ENCODE peak calls at places on chromosomes 7 and 10, in six cellular contexts. K is spleen, S is mesothelial cell of epicardium, G is GM12865, C is A549, U is cardiac fibroblast. N is an unnamed sample.

GRCh38 chr7:100166317-100166940 is 2.0 kb downstream of the GAL3ST4 start:
- DNase-seq in K (no peak), S (no peak), G (no peak), C (no peak), U (no peak), N (no peak)

GRCh38 chr10:107618461-107619093 is 454.1 kb upstream of the SORCS1 start:
- DNase-seq in K (no peak), S (no peak), G (no peak), C (no peak), U (no peak), N (no peak)

GRCh38 chr10:3782099-3782455 is 2.9 kb downstream of the KLF6 start:
- DNase-seq in K (no peak), S (no peak), G (peak), C (no peak), U (peak), N (no peak)

GRCh38 chr10:123962756-123963469 is 71.3 kb upstream of the CPXM2 start:
- DNase-seq in K (no peak), S (no peak), G (no peak), C (no peak), U (no peak), N (no peak)

GRCh38 chr10:100043796-100044195 is 34.0 kb upstream of the DNMBP start:
- DNase-seq in K (no peak), S (no peak), G (no peak), C (no peak), U (peak), N (no peak)

GRCh38 chr7:32126843-32127242 is 56.6 kb upstream of the PDE1C start:
- DNase-seq in K (no peak), S (no peak), G (no peak), C (no peak), U (no peak), N (no peak)

GRCh38 chr7:86644282-86645173 is 819 bp downstream of the GRM3 start:
- DNase-seq in K (no peak), S (no peak), G (no peak), C (no peak), U (no peak), N (peak)

GRCh38 chr10:6014241-6014761 is 37.0 kb upstream of the IL15RA start:
- DNase-seq in K (no peak), S (no peak), G (peak), C (peak), U (peak), N (peak)

GRCh38 chr10:84429926-84430520 is 101.6 kb downstream of the CCSER2 start:
- DNase-seq in K (peak), S (no peak), G (peak), C (peak), U (peak), N (peak)

GRCh38 chr10:17831326-17831725 is 22.2 kb downstream of the MRC1 start:
- DNase-seq in K (no peak), S (no peak), G (no peak), C (no peak), U (no peak), N (no peak)

DNA sequence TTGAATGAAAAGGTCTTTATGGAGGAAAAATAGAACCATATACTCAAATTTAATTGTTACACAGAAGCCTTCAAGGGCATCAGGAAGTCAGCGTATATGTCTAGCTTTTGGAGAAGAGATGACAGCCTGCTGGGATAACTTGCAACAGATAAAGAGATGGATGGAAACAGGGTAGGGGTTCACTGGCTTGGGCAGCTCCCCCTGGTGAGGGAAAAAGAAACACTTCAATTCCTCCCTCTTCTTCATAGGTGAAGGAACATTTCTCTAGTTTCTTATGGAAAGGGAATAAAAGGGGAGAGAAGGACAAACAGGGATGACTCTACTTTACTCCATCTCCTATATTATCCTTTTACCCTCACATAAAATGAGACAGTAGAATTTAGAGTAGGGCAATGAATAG is 635.7 kb downstream of the PHTF2 start:
- DNase-seq in K (no peak), S (no peak), G (no peak), C (no peak), U (no peak), N (peak)
- TF ChIP-seq CTCF in K (no peak), S (no peak), G (no peak), C (no peak), U (no peak), N (no peak)

GRCh38 chr10:51955696-51956095 is 256.3 kb upstream of the CSTF2T start:
- DNase-seq in K (no peak), S (no peak), G (no peak), C (no peak), U (no peak), N (no peak)

GRCh38 chr10:51961401-51961800 is 262.0 kb upstream of the CSTF2T start:
- DNase-seq in K (no peak), S (no peak), G (no peak), C (no peak), U (no peak), N (no peak)

GRCh38 chr10:51951601-51952000 is 252.2 kb upstream of the CSTF2T start:
- DNase-seq in K (no peak), S (no peak), G (no peak), C (no peak), U (no peak), N (no peak)

GRCh38 chr10:51960494-51960895 is 261.1 kb upstream of the CSTF2T start:
- DNase-seq in K (no peak), S (no peak), G (peak), C (peak), U (peak), N (no peak)

DNA sequence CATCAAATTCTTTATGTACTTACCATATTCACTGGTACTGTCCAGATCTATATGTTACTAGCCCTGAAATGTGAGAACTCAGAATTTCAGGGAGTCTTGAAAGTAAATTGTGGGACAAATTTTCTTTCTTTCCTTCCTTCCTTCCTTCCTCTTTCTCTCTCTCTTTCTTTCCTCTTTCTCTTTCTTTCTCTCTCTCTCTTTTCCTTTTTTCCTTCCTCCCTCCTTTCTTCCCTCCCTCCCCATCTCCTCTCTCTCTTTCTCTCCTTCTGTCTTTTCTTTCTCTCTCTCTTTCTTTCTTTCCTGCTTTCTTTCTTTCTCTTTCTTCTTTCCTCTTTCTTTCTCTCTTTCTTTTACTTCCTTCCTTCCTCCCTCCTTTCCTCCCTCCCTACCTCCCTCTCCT is 257.4 kb upstream of the CSTF2T start:
- DNase-seq in K (no peak), S (no peak), G (no peak), C (no peak), U (no peak), N (no peak)
- TF ChIP-seq CTCF in K (no peak), S (no peak), G (no peak), C (no peak), U (no peak), N (no peak)

GRCh38 chr7:23072043-23072442 is 33.5 kb upstream of the KLHL7 start:
- DNase-seq in K (no peak), S (no peak), G (no peak), C (no peak), U (peak), N (no peak)
- TF ChIP-seq CTCF in K (no peak), S (no peak), G (no peak), C (peak), U (peak), N (no peak)

GRCh38 chr7:44461387-44461786 is 29.1 kb downstream of the NUDCD3 start:
- DNase-seq in K (no peak), S (no peak), G (peak), C (no peak), U (peak), N (no peak)

GRCh38 chr7:44460325-44460724 is 30.1 kb downstream of the NUDCD3 start:
- DNase-seq in K (no peak), S (no peak), G (peak), C (no peak), U (no peak), N (no peak)

GRCh38 chr7:44466300-44467216 is 23.9 kb downstream of the NUDCD3 start:
- DNase-seq in K (no peak), S (no peak), G (no peak), C (no peak), U (peak), N (no peak)

GRCh38 chr7:44465490-44465889 is 25.0 kb downstream of the NUDCD3 start:
- DNase-seq in K (no peak), S (no peak), G (no peak), C (no peak), U (no peak), N (no peak)

DNA sequence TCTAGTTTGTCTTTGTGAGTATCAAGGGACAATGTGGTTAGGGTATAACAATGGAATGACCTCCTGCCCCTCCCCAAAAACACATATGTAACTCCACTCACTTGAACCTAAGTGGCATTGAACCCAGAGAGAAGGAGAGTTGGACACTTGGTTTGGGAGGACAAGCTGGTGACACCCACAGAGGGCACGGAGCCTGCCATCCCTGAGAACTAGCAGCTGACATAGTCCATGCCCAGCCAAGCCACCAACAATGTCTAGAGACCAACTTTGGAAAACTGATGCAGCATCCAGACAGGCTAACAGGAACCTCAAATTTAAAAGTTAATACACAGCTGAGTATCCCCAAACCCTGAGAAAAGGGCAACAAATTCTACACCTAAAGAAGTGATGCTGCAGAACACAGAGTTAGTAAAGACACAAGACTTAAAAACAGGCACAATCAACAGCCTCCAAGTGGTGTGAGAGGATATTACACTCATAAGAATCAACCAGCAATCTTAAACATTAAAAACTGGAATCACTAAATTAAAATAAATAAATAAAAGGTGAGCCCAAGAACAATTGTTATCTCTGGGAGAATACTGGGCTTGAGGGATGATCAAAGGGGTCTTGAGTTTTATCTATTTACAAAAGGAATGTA is 27.2 kb downstream of the NUDCD3 start:
- DNase-seq in K (no peak), S (no peak), G (peak), C (peak), U (peak), N (no peak)
- TF ChIP-seq CTCF in K (no peak), S (peak), G (peak), C (peak), U (peak), N (peak)

DNA sequence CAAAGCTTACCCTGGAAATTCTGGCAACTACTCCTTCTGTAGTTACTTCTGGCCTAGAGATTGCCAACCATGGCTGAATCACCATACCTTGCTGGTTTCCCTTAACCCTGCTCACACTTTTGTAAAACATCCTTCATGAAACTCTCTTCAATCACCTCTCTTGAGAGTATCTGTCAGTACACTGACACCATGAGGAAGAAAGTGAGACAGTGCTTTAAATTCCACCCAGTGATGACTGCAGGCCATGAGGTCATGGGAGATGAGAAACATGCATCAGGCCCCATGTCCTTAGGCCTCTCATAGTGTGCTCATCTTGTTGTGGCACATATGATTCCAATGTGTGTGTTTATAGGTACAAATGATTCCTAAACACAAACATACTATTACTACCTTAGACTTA is 24.6 kb upstream of the NAMPT start:
- DNase-seq in K (no peak), S (no peak), G (no peak), C (no peak), U (no peak), N (no peak)
- TF ChIP-seq CTCF in K (no peak), S (no peak), G (no peak), C (no peak), U (no peak), N (no peak)

DNA sequence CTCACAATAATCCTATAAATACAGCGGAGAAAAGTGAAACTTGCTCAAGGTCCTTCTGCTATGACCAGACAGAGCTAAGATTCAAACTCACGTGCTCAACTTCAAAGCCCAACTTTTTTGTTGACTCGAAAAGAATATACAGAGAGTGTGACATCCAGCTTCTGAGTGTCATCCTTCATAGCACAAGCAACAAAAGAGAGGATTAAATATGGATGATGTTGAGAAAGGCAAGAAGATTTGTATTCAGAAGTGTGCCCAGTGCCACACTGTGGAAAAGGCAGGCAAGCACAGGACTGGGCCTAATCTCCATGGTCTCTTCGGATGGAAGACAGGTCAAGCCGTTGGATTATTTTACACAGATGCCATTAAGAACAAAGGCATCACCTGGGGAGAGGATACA is 2.1 kb upstream of the FAM3C start:
- DNase-seq in K (no peak), S (no peak), G (no peak), C (no peak), U (no peak), N (no peak)
- TF ChIP-seq CTCF in K (no peak), S (no peak), G (no peak), C (peak), U (no peak), N (no peak)

GRCh38 chr10:35605191-35605590 is at the start of gene GJD4:
- DNase-seq in K (no peak), S (no peak), G (no peak), C (no peak), U (no peak), N (no peak)

GRCh38 chr10:35598379-35598778 is 6.8 kb upstream of the GJD4 start:
- DNase-seq in K (no peak), S (no peak), G (no peak), C (no peak), U (peak), N (no peak)

GRCh38 chr10:35595106-35595505 is 10.0 kb upstream of the GJD4 start:
- DNase-seq in K (no peak), S (no peak), G (no peak), C (no peak), U (no peak), N (no peak)

GRCh38 chr10:35594115-35594849 is 10.9 kb upstream of the GJD4 start:
- DNase-seq in K (no peak), S (no peak), G (no peak), C (no peak), U (no peak), N (no peak)

DNA sequence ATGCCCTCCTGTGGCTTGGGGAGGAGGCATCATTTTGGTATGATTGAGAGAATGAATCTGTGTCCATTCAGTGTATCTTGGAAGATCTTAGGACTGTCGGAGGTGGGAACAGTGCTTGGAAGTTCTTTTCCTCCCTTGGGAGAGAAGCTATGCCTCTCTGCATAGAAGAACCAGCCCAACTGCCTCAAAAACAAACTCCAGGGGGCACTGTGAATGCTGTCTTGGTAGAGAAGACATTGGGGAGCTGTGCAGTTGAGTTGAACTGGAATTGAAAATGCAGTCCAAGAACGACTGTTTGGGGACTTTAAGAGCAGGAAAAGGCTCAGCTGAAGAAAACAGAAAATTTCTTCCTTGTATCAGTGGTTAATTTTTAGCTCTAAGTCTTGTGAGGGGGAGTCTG is 4.9 kb upstream of the GJD4 start:
- DNase-seq in K (no peak), S (no peak), G (no peak), C (no peak), U (peak), N (no peak)
- TF ChIP-seq CTCF in K (no peak), S (no peak), G (no peak), C (no peak), U (peak), N (no peak)

N was measured in endothelial cell.